ENCODE peak calls at places on chromosomes 12 and 14, in nine cellular contexts. One of them, this sample, is unnamed.

GRCh38 chr12:94046626-94047410 is 101.6 kb upstream of the PLXNC1 start:
- DNase-seq in adrenal gland: no peak
- DNase-seq in GM12864: no peak
- DNase-seq in left ventricle myocardium inferior: no peak
- DNase-seq in astrocyte: no peak
- DNase-seq in astrocyte of the spinal cord: no peak
- DNase-seq in mesothelial cell of epicardium: no peak
- DNase-seq in AG09319: no peak
- DNase-seq in activated CD8-positive, alpha-beta T cell treated with anti-CD3 and anti-CD28 coated beads for 36 hours: no peak
- DNase-seq in this sample: no peak

GRCh38 chr12:132218519-132218860 is 74.2 kb downstream of the NOC4L start:
- DNase-seq in adrenal gland: no peak
- DNase-seq in GM12864: no peak
- DNase-seq in left ventricle myocardium inferior: no peak
- DNase-seq in astrocyte: no peak
- DNase-seq in astrocyte of the spinal cord: no peak
- DNase-seq in mesothelial cell of epicardium: no peak
- DNase-seq in AG09319: no peak
- DNase-seq in activated CD8-positive, alpha-beta T cell treated with anti-CD3 and anti-CD28 coated beads for 36 hours: no peak
- DNase-seq in this sample: no peak

GRCh38 chr12:21566223-21566906 is 38.3 kb downstream of the GYS2 start:
- DNase-seq in adrenal gland: no peak
- DNase-seq in GM12864: no peak
- DNase-seq in left ventricle myocardium inferior: no peak
- DNase-seq in astrocyte: no peak
- DNase-seq in astrocyte of the spinal cord: no peak
- DNase-seq in mesothelial cell of epicardium: no peak
- DNase-seq in AG09319: no peak
- DNase-seq in activated CD8-positive, alpha-beta T cell treated with anti-CD3 and anti-CD28 coated beads for 36 hours: no peak
- DNase-seq in this sample: no peak

GRCh38 chr12:118046430-118046829 is 14.5 kb downstream of the WSB2 start:
- DNase-seq in adrenal gland: peak
- DNase-seq in GM12864: no peak
- DNase-seq in left ventricle myocardium inferior: no peak
- DNase-seq in astrocyte: no peak
- DNase-seq in astrocyte of the spinal cord: no peak
- DNase-seq in mesothelial cell of epicardium: no peak
- DNase-seq in AG09319: no peak
- DNase-seq in activated CD8-positive, alpha-beta T cell treated with anti-CD3 and anti-CD28 coated beads for 36 hours: no peak
- DNase-seq in this sample: no peak

GRCh38 chr12:65156366-65156831 is 13.0 kb upstream of the LEMD3 start:
- DNase-seq in adrenal gland: no peak
- DNase-seq in GM12864: peak
- DNase-seq in left ventricle myocardium inferior: no peak
- DNase-seq in astrocyte: no peak
- DNase-seq in astrocyte of the spinal cord: no peak
- DNase-seq in mesothelial cell of epicardium: no peak
- DNase-seq in AG09319: no peak
- DNase-seq in activated CD8-positive, alpha-beta T cell treated with anti-CD3 and anti-CD28 coated beads for 36 hours: peak
- DNase-seq in this sample: no peak

GRCh38 chr12:25052191-25053020 is 103.5 kb upstream of the BCAT1 start:
- DNase-seq in adrenal gland: peak
- DNase-seq in GM12864: peak
- DNase-seq in left ventricle myocardium inferior: no peak
- DNase-seq in astrocyte: no peak
- DNase-seq in astrocyte of the spinal cord: no peak
- DNase-seq in mesothelial cell of epicardium: no peak
- DNase-seq in AG09319: no peak
- DNase-seq in activated CD8-positive, alpha-beta T cell treated with anti-CD3 and anti-CD28 coated beads for 36 hours: peak
- DNase-seq in this sample: no peak

GRCh38 chr14:97846156-97846555 is 1049.0 kb downstream of the VRK1 start:
- DNase-seq in adrenal gland: no peak
- DNase-seq in GM12864: no peak
- DNase-seq in left ventricle myocardium inferior: no peak
- DNase-seq in astrocyte: no peak
- DNase-seq in astrocyte of the spinal cord: no peak
- DNase-seq in mesothelial cell of epicardium: no peak
- DNase-seq in AG09319: no peak
- DNase-seq in activated CD8-positive, alpha-beta T cell treated with anti-CD3 and anti-CD28 coated beads for 36 hours: peak
- DNase-seq in this sample: no peak

GRCh38 chr12:89529738-89530137 is 3.9 kb upstream of the POC1B start:
- DNase-seq in adrenal gland: no peak
- DNase-seq in GM12864: no peak
- DNase-seq in left ventricle myocardium inferior: no peak
- DNase-seq in astrocyte: peak
- DNase-seq in astrocyte of the spinal cord: peak
- DNase-seq in mesothelial cell of epicardium: no peak
- DNase-seq in AG09319: no peak
- DNase-seq in activated CD8-positive, alpha-beta T cell treated with anti-CD3 and anti-CD28 coated beads for 36 hours: no peak
- DNase-seq in this sample: no peak

GRCh38 chr14:103949386-103949785 is 7.1 kb upstream of the RD3L start:
- DNase-seq in adrenal gland: no peak
- DNase-seq in GM12864: no peak
- DNase-seq in left ventricle myocardium inferior: no peak
- DNase-seq in astrocyte: no peak
- DNase-seq in astrocyte of the spinal cord: no peak
- DNase-seq in mesothelial cell of epicardium: no peak
- DNase-seq in AG09319: no peak
- DNase-seq in activated CD8-positive, alpha-beta T cell treated with anti-CD3 and anti-CD28 coated beads for 36 hours: no peak
- DNase-seq in this sample: no peak

GRCh38 chr14:70988452-70988851 is 81.2 kb downstream of the PCNX1 start:
- DNase-seq in adrenal gland: no peak
- DNase-seq in GM12864: no peak
- DNase-seq in left ventricle myocardium inferior: no peak
- DNase-seq in astrocyte: no peak
- DNase-seq in astrocyte of the spinal cord: no peak
- DNase-seq in mesothelial cell of epicardium: no peak
- DNase-seq in AG09319: no peak
- DNase-seq in activated CD8-positive, alpha-beta T cell treated with anti-CD3 and anti-CD28 coated beads for 36 hours: no peak
- DNase-seq in this sample: no peak

GRCh38 chr14:100305446-100306255 is 593 bp downstream of the SLC25A29 start:
- DNase-seq in adrenal gland: peak
- DNase-seq in GM12864: no peak
- DNase-seq in left ventricle myocardium inferior: peak
- DNase-seq in astrocyte: no peak
- DNase-seq in astrocyte of the spinal cord: peak
- DNase-seq in mesothelial cell of epicardium: no peak
- DNase-seq in AG09319: no peak
- DNase-seq in activated CD8-positive, alpha-beta T cell treated with anti-CD3 and anti-CD28 coated beads for 36 hours: peak
- DNase-seq in this sample: peak

GRCh38 chr12:83889745-83890144 is 1022.9 kb downstream of the SLC6A15 start:
- DNase-seq in adrenal gland: no peak
- DNase-seq in GM12864: no peak
- DNase-seq in left ventricle myocardium inferior: no peak
- DNase-seq in astrocyte: no peak
- DNase-seq in astrocyte of the spinal cord: no peak
- DNase-seq in mesothelial cell of epicardium: no peak
- DNase-seq in AG09319: no peak
- DNase-seq in activated CD8-positive, alpha-beta T cell treated with anti-CD3 and anti-CD28 coated beads for 36 hours: no peak
- DNase-seq in this sample: no peak

GRCh38 chr12:108939594-108939993 is 59.7 kb downstream of the DAO start:
- DNase-seq in adrenal gland: peak
- DNase-seq in GM12864: peak
- DNase-seq in left ventricle myocardium inferior: no peak
- DNase-seq in astrocyte: peak
- DNase-seq in astrocyte of the spinal cord: peak
- DNase-seq in mesothelial cell of epicardium: no peak
- DNase-seq in AG09319: no peak
- DNase-seq in activated CD8-positive, alpha-beta T cell treated with anti-CD3 and anti-CD28 coated beads for 36 hours: peak
- DNase-seq in this sample: no peak

GRCh38 chr12:126772171-126772864 is 1494.7 kb upstream of the TMEM132C start:
- DNase-seq in adrenal gland: no peak
- DNase-seq in GM12864: peak
- DNase-seq in left ventricle myocardium inferior: no peak
- DNase-seq in astrocyte: peak
- DNase-seq in astrocyte of the spinal cord: peak
- DNase-seq in mesothelial cell of epicardium: no peak
- DNase-seq in AG09319: peak
- DNase-seq in activated CD8-positive, alpha-beta T cell treated with anti-CD3 and anti-CD28 coated beads for 36 hours: peak
- DNase-seq in this sample: no peak

GRCh38 chr12:1828863-1829262 is 8.5 kb downstream of the LRTM2 start:
- DNase-seq in adrenal gland: no peak
- DNase-seq in GM12864: no peak
- DNase-seq in left ventricle myocardium inferior: no peak
- DNase-seq in astrocyte: no peak
- DNase-seq in astrocyte of the spinal cord: no peak
- DNase-seq in mesothelial cell of epicardium: no peak
- DNase-seq in AG09319: no peak
- DNase-seq in activated CD8-positive, alpha-beta T cell treated with anti-CD3 and anti-CD28 coated beads for 36 hours: no peak
- DNase-seq in this sample: no peak

GRCh38 chr14:78567343-78567742 is 397.2 kb downstream of the NRXN3 start:
- DNase-seq in adrenal gland: no peak
- DNase-seq in GM12864: no peak
- DNase-seq in left ventricle myocardium inferior: no peak
- DNase-seq in astrocyte: peak
- DNase-seq in astrocyte of the spinal cord: peak
- DNase-seq in mesothelial cell of epicardium: no peak
- DNase-seq in AG09319: no peak
- DNase-seq in activated CD8-positive, alpha-beta T cell treated with anti-CD3 and anti-CD28 coated beads for 36 hours: no peak
- DNase-seq in this sample: no peak

DNA sequence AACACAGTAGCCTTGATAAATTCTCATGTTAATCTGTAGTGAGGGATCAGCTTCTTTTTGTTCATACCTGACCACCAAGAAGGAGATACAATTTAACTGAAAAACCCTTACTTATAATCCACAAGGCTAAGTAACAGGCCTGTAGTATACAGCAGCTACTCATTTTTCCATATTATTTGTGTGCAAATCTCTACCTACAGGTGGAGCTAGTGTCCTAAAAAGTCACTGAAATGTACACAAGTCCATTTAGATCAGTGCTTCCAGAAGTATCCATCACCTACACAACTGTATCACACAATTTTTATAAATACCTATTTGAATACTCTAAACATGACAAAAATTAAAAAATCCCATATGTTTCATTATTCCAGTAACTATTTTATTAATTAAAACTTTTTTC is 173.2 kb downstream of the SLC35F4 start:
- DNase-seq in adrenal gland: no peak
- DNase-seq in GM12864: no peak
- DNase-seq in left ventricle myocardium inferior: no peak
- DNase-seq in astrocyte: peak
- DNase-seq in astrocyte of the spinal cord: peak
- DNase-seq in mesothelial cell of epicardium: no peak
- DNase-seq in AG09319: peak
- DNase-seq in activated CD8-positive, alpha-beta T cell treated with anti-CD3 and anti-CD28 coated beads for 36 hours: no peak
- DNase-seq in this sample: no peak
- TF ChIP-seq CTCF in adrenal gland: peak
- TF ChIP-seq CTCF in GM12864: peak
- TF ChIP-seq CTCF in left ventricle myocardium inferior: peak
- TF ChIP-seq CTCF in astrocyte: peak
- TF ChIP-seq CTCF in astrocyte of the spinal cord: peak
- TF ChIP-seq CTCF in mesothelial cell of epicardium: no peak
- TF ChIP-seq CTCF in AG09319: peak
- TF ChIP-seq CTCF in activated CD8-positive, alpha-beta T cell treated with anti-CD3 and anti-CD28 coated beads for 36 hours: peak
- TF ChIP-seq CTCF in this sample: peak

DNA sequence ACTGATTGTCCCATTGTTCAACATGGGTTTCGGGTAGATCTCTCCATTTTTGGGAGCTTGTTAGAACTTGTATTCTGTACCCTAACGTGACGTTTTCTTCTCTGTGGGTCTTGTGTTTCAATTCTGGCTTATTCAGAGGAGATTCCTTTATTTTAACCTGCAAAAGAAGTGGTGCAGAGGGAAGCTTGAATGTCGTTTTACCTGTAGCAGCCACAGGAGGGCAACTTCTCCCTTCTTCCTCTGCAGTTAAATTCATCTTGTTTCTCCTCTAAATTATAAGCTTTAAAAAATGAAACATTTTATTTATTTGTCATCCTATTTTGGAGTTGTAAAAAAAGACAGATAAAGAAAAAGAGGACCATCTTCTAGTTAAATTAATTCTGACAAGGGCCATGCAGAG is 13.7 kb upstream of the CLEC4D start:
- DNase-seq in adrenal gland: no peak
- DNase-seq in GM12864: no peak
- DNase-seq in left ventricle myocardium inferior: no peak
- DNase-seq in astrocyte: no peak
- DNase-seq in astrocyte of the spinal cord: no peak
- DNase-seq in mesothelial cell of epicardium: no peak
- DNase-seq in AG09319: no peak
- DNase-seq in activated CD8-positive, alpha-beta T cell treated with anti-CD3 and anti-CD28 coated beads for 36 hours: no peak
- DNase-seq in this sample: no peak
- TF ChIP-seq CTCF in adrenal gland: no peak
- TF ChIP-seq CTCF in GM12864: peak
- TF ChIP-seq CTCF in left ventricle myocardium inferior: no peak
- TF ChIP-seq CTCF in astrocyte: no peak
- TF ChIP-seq CTCF in astrocyte of the spinal cord: no peak
- TF ChIP-seq CTCF in mesothelial cell of epicardium: no peak
- TF ChIP-seq CTCF in AG09319: no peak
- TF ChIP-seq CTCF in activated CD8-positive, alpha-beta T cell treated with anti-CD3 and anti-CD28 coated beads for 36 hours: no peak
- TF ChIP-seq CTCF in this sample: peak

DNA sequence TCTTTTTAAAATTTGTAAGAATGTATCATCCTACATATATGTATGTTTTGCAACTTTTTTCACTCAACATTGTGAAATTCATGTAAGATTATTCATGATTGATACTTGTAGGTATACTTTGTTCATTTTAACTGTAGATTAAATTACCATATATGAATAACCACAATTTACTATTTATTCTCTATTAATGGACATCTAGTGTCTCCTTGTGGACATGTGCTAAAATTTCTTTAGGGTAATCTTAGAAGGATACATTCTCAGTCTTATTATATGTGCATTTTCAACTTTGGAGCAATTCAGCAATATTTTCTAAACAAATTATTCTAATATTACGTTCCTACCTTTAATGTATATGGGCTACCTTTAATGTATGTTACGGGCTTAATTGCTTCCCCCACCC is 192.4 kb downstream of the FUT8 start:
- DNase-seq in adrenal gland: no peak
- DNase-seq in GM12864: no peak
- DNase-seq in left ventricle myocardium inferior: no peak
- DNase-seq in astrocyte: no peak
- DNase-seq in astrocyte of the spinal cord: peak
- DNase-seq in mesothelial cell of epicardium: no peak
- DNase-seq in AG09319: no peak
- DNase-seq in activated CD8-positive, alpha-beta T cell treated with anti-CD3 and anti-CD28 coated beads for 36 hours: no peak
- DNase-seq in this sample: no peak
- TF ChIP-seq CTCF in adrenal gland: no peak
- TF ChIP-seq CTCF in GM12864: no peak
- TF ChIP-seq CTCF in left ventricle myocardium inferior: peak
- TF ChIP-seq CTCF in astrocyte: peak
- TF ChIP-seq CTCF in astrocyte of the spinal cord: peak
- TF ChIP-seq CTCF in mesothelial cell of epicardium: no peak
- TF ChIP-seq CTCF in AG09319: peak
- TF ChIP-seq CTCF in activated CD8-positive, alpha-beta T cell treated with anti-CD3 and anti-CD28 coated beads for 36 hours: no peak
- TF ChIP-seq CTCF in this sample: no peak

GRCh38 chr14:101315802-101316296 is 245.4 kb upstream of the DIO3 start:
- DNase-seq in adrenal gland: no peak
- DNase-seq in GM12864: no peak
- DNase-seq in left ventricle myocardium inferior: no peak
- DNase-seq in astrocyte: no peak
- DNase-seq in astrocyte of the spinal cord: no peak
- DNase-seq in mesothelial cell of epicardium: no peak
- DNase-seq in AG09319: no peak
- DNase-seq in activated CD8-positive, alpha-beta T cell treated with anti-CD3 and anti-CD28 coated beads for 36 hours: no peak
- DNase-seq in this sample: no peak

GRCh38 chr14:101318271-101318670 is 243.0 kb upstream of the DIO3 start:
- DNase-seq in adrenal gland: no peak
- DNase-seq in GM12864: no peak
- DNase-seq in left ventricle myocardium inferior: no peak
- DNase-seq in astrocyte: no peak
- DNase-seq in astrocyte of the spinal cord: no peak
- DNase-seq in mesothelial cell of epicardium: no peak
- DNase-seq in AG09319: no peak
- DNase-seq in activated CD8-positive, alpha-beta T cell treated with anti-CD3 and anti-CD28 coated beads for 36 hours: no peak
- DNase-seq in this sample: no peak

GRCh38 chr14:101313268-101313667 is 248.0 kb upstream of the DIO3 start:
- DNase-seq in adrenal gland: no peak
- DNase-seq in GM12864: no peak
- DNase-seq in left ventricle myocardium inferior: no peak
- DNase-seq in astrocyte: no peak
- DNase-seq in astrocyte of the spinal cord: no peak
- DNase-seq in mesothelial cell of epicardium: no peak
- DNase-seq in AG09319: no peak
- DNase-seq in activated CD8-positive, alpha-beta T cell treated with anti-CD3 and anti-CD28 coated beads for 36 hours: no peak
- DNase-seq in this sample: no peak
- TF ChIP-seq CTCF in adrenal gland: no peak
- TF ChIP-seq CTCF in GM12864: no peak
- TF ChIP-seq CTCF in left ventricle myocardium inferior: no peak
- TF ChIP-seq CTCF in astrocyte: no peak
- TF ChIP-seq CTCF in astrocyte of the spinal cord: no peak
- TF ChIP-seq CTCF in mesothelial cell of epicardium: no peak
- TF ChIP-seq CTCF in AG09319: no peak
- TF ChIP-seq CTCF in activated CD8-positive, alpha-beta T cell treated with anti-CD3 and anti-CD28 coated beads for 36 hours: no peak
- TF ChIP-seq CTCF in this sample: no peak